ENCODE peak calls at places on chromosomes 6 and 20, in four cellular contexts. O is pancreas, Y is lower lobe of right lung, P is upper lobe of left lung. M is an unnamed sample.

GRCh38 chr6:128422200-128422599 is 98.2 kb downstream of the PTPRK start:
- DNase-seq in O (no peak), P (no peak), Y (no peak), M (no peak)

GRCh38 chr20:57435498-57436222 is 44.5 kb downstream of the RBM38 start:
- DNase-seq in P (peak; percentile 86), Y (peak; percentile 87), O (peak; percentile 79), M (peak; percentile 15)

GRCh38 chr6:75334266-75335040 is 49.9 kb upstream of the TMEM30A start:
- DNase-seq in Y (no peak), P (peak; percentile 56), O (no peak), M (no peak)

GRCh38 chr6:129253731-129254130 is 370.8 kb downstream of the LAMA2 start:
- DNase-seq in O (no peak), Y (no peak), P (no peak), M (no peak)

GRCh38 chr20:36645998-36646397 is at the start of gene SLA2:
- DNase-seq in P (peak; percentile 63), Y (peak; percentile 52), O (no peak), M (peak; percentile 65)

GRCh38 chr20:19254086-19254821 is 41.8 kb downstream of the SLC24A3 start:
- DNase-seq in O (no peak), P (no peak), Y (no peak), M (no peak)

GRCh38 chr20:45070932-45071632 is 29.8 kb downstream of the KCNS1 start:
- DNase-seq in O (no peak), Y (no peak), P (no peak), M (no peak)

GRCh38 chr6:41505084-41506049 is 40.8 kb upstream of the FOXP4 start:
- DNase-seq in O (peak; percentile 45), P (peak; percentile 45), Y (peak; percentile 70), M (no peak)

GRCh38 chr6:75747371-75747984 is 1.6 kb upstream of the MYO6 start:
- DNase-seq in P (peak; percentile 71), Y (no peak), O (no peak), M (no peak)

GRCh38 chr6:34535199-34535598 is 20.9 kb downstream of the SPDEF start:
- DNase-seq in P (no peak), Y (no peak), O (no peak), M (no peak)

GRCh38 chr6:161850572-161850971 is 576.7 kb upstream of the AGPAT4 start:
- DNase-seq in O (no peak), P (no peak), Y (no peak), M (no peak)

GRCh38 chr6:157562997-157563396 is 182.0 kb downstream of the ZDHHC14 start:
- DNase-seq in Y (no peak), O (no peak), P (no peak), M (no peak)

GRCh38 chr6:157561037-157561790 is 180.2 kb downstream of the ZDHHC14 start:
- DNase-seq in Y (no peak), P (no peak), O (no peak), M (no peak)

GRCh38 chr6:157563611-157564284 is 182.8 kb downstream of the ZDHHC14 start:
- DNase-seq in Y (no peak), P (no peak), O (no peak), M (no peak)

GRCh38 chr6:157559201-157559756 is 178.3 kb downstream of the ZDHHC14 start:
- DNase-seq in P (no peak), Y (no peak), O (no peak), M (no peak)

DNA sequence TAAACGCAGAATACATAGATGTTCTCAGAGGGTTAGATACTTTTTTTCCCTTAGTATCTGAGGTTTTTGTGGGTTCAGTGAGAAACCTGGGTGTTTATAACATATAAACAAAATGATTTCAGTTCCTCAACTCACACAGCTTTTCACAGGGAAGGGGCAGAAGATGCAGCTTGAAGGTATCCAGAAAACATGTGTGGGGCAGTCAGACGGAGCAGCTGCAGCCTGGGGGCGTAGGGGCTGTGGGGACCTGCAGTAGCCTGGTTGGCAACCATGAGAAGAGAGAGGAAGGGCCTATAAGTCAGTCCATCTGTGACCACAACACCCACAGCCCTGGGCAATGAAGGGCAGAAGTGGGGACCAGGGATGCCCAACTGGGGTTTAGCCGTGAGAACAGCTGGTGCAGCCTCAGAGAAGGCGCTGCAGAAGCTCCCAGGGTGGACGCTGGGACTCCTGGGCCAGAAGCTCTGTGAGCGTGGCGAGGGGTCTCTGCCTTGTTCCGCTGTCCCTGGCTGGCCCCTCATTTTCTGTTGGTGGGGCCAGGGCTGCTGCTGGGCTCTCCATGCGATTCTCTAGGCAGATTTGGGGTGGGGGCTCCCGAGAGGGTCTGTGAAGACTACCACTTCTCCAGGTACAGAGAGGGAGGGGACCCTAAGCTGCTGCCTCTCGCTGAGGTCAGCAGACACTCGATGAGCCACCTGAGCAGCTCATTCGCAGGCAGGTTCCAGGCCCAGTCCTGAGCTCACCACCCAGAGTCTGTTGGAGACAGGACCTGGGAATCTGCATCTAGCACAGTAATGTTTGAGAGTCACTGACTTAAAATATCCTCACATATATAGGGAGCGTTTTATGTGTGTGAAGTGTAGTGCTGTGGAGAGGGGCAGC is 181.2 kb downstream of the ZDHHC14 start:
- DNase-seq in Y (no peak), O (no peak), P (no peak), M (no peak)
- TF ChIP-seq CTCF in Y (no peak), O (no peak), P (no peak), M (no peak)

DNA sequence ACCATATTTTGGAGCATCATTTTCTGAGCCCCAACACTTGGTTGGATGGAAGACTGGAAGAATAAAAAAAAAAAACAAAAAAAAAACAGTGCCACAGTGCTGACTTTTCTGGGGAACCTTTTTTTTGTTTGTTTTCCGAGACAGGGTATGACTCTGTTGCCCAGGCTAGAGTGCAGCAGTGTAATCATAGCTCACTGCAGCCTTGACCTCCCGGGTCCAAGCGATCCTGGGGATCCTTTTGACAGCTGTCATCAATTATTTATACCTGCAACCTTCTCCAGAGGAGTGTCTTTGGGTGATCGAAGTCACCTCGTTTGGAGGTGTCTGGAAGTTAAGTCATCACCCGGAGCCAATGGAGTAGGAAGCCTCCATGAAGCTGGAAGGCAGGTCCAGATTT is 7.8 kb upstream of the TPX2 start:
- DNase-seq in P (no peak), O (no peak), Y (no peak), M (no peak)
- H3K27ac ChIP-seq in P (no peak overlapping the region), O (no peak overlapping the region), Y (no peak overlapping the region), M (no peak overlapping the region)

GRCh38 chr20:54472607-54473006 is 2.8 kb upstream of the DOK5 start:
- DNase-seq in Y (no peak), P (no peak), O (no peak), M (no peak)

GRCh38 chr20:54474866-54475265 is 527 bp upstream of the DOK5 start:
- DNase-seq in O (no peak), P (no peak), Y (no peak), M (no peak)

GRCh38 chr20:54473340-54473739 is 2.1 kb upstream of the DOK5 start:
- DNase-seq in O (no peak), Y (no peak), P (no peak), M (no peak)

GRCh38 chr20:54475334-54476287 is at the start of gene DOK5:
- DNase-seq in P (no peak), O (peak; percentile 18), Y (peak; percentile 42), M (no peak)

GRCh38 chr20:54474046-54474445 is 1.3 kb upstream of the DOK5 start:
- DNase-seq in P (no peak), O (no peak), Y (no peak), M (no peak)
- H3K27me3 ChIP-seq in P (peaks cover 15% of the 10 kb centered on the region), O (peaks cover 28% of the 10 kb centered on the region), Y (peaks cover 41% of the 10 kb centered on the region), M (peaks cover 38% of the 10 kb centered on the region)

GRCh38 chr6:55543633-55544309 is 35.2 kb downstream of the HMGCLL1 start:
- DNase-seq in Y (no peak), P (no peak), O (no peak), M (no peak)
- TF ChIP-seq CTCF in Y (no peak), P (no peak), O (no peak), M (no peak)

DNA sequence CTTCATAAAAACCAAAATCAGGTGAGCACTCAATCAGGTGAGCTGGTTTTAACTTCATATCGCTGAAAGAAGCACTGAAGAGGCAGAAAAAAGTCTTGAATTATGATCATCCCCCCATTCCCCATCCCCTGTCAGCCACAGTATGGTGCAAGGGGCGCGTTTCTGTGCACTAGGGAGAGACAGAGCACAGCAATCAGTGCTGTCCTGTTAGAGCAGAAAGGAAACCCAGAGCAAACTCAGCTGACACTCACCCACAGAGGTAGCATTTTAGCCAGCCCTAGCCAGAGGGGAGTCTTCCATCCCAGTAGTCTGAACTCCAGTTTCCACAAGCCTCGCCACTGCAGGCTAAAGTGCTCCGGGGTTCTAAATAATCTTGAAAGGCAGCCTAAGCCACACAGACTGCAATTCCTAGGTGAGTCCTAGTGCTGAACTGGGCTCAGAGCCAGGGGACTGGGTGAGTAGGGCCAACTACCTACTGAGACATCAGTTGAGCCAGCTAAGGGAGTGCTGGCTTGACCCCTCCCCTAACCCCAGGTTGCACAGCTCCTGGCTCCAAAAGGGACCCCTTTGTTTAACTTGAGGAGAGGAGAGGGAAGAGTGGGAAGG is 1352.6 kb upstream of the GJE1 start:
- DNase-seq in O (no peak), P (no peak), Y (no peak), M (no peak)
- H3K27ac ChIP-seq in O (no peak overlapping the region), P (no peak overlapping the region), Y (no peak overlapping the region), M (no peak overlapping the region)

DNA sequence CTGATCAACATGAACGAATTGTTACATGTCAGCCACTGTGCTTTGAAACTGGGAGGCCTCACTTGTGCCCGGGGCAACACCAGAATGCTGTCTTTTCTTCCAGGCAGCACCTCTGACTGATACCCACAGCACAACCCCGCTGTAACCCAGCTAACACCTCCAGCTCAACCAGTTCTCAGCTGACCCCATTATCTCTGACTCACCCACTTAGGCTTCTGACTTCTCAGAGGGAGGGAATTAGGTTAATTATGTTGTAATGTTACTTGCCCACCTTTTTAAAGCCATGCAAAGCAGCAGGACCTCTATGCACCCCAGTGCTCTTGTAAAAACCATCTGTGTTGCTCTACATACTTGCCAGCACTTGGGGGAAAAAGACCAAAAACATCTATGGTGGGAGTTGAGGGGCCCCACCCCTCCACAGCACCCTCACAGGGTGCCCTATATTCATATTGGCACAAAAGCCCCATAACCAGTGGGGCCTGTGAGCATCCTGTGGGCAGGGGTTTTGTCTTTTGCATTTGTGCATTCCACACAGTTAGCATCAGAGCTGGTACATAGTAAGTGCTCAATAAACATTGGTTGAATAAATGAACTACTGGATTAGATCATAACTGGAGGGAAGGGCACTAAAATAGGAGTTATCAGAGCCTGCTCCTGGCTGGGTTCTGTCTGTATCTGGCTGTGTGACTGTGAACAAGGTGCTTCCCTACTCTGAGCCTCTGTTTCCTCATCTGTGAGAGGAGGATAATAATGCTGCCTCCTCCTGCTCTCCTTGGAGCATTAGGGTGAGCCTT is 22.3 kb downstream of the BNIP5 start:
- DNase-seq in Y (no peak), O (no peak), P (no peak), M (no peak)
- H3K27me3 ChIP-seq in Y (no peaks in the 10 kb centered on the region), O (no peaks in the 10 kb centered on the region), P (no peaks in the 10 kb centered on the region), M (no peaks in the 10 kb centered on the region)